ENCODE peak calls at places on chromosomes 6 and 20, in eight cellular contexts. W, J, V, H, G, Z, E and R are unnamed samples.

GRCh38 chr6:161439093-161439492 is 165.2 kb upstream of the AGPAT4 start:
- DNase-seq in W (no peak), J (peak), V (peak), H (peak), G (no peak), Z (peak), E (no peak), R (no peak)

GRCh38 chr6:164121527-164121926 is 707.0 kb downstream of the QKI start:
- DNase-seq in W (no peak), J (no peak), V (no peak), H (no peak), G (no peak), Z (no peak), E (no peak), R (no peak)

GRCh38 chr20:41133709-41134361 is 3.5 kb upstream of the PLCG1 start:
- DNase-seq in W (no peak), J (peak), V (no peak), H (no peak), G (no peak), Z (no peak), E (peak), R (no peak)

GRCh38 chr6:854405-855073 is 161.6 kb upstream of the EXOC2 start:
- DNase-seq in W (no peak), J (peak), V (no peak), H (peak), G (no peak), Z (peak), E (no peak), R (no peak)

GRCh38 chr20:63624486-63624885 is 2.4 kb downstream of the GMEB2 start:
- DNase-seq in W (no peak), J (peak), V (no peak), H (peak), G (no peak), Z (peak), E (no peak), R (no peak)

GRCh38 chr6:166045173-166045957 is 122.3 kb downstream of the TBXT start:
- DNase-seq in W (no peak), J (peak), V (no peak), H (peak), G (no peak), Z (no peak), E (no peak), R (no peak)

GRCh38 chr6:125526007-125526720 is 223.3 kb upstream of the HEY2 start:
- DNase-seq in W (no peak), J (no peak), V (no peak), H (no peak), G (no peak), Z (no peak), E (no peak), R (no peak)

GRCh38 chr20:58112017-58112781 is 116.3 kb downstream of the ANKRD60 start:
- DNase-seq in W (peak), J (peak), V (no peak), H (peak), G (no peak), Z (peak), E (no peak), R (no peak)

GRCh38 chr6:53326372-53327016 is 22.3 kb downstream of the ELOVL5 start:
- DNase-seq in W (no peak), J (peak), V (peak), H (peak), G (peak), Z (peak), E (no peak), R (no peak)

GRCh38 chr6:14008809-14009208 is 84.1 kb downstream of the RNF182 start:
- DNase-seq in W (no peak), J (no peak), V (no peak), H (no peak), G (no peak), Z (no peak), E (no peak), R (no peak)

GRCh38 chr6:138692058-138692977 is 81.3 kb upstream of the CCDC28A start:
- DNase-seq in W (peak), J (peak), V (peak), H (peak), G (no peak), Z (peak), E (peak), R (no peak)

GRCh38 chr6:160129886-160130615 is 8.4 kb downstream of the SLC22A1 start:
- DNase-seq in W (no peak), J (no peak), V (no peak), H (no peak), G (no peak), Z (no peak), E (no peak), R (no peak)
- TF ChIP-seq CTCF in W (no peak), J (no peak), V (no peak), H (no peak), G (no peak), Z (no peak), E (no peak), R (no peak)

GRCh38 chr6:129672883-129673631 is 36.9 kb downstream of the ARHGAP18 start:
- DNase-seq in W (no peak), J (peak), V (no peak), H (peak), G (no peak), Z (peak), E (no peak), R (no peak)

GRCh38 chr6:129672345-129672691 is 37.7 kb downstream of the ARHGAP18 start:
- DNase-seq in W (no peak), J (no peak), V (no peak), H (no peak), G (no peak), Z (peak), E (no peak), R (no peak)

GRCh38 chr6:129670634-129671033 is 39.3 kb downstream of the ARHGAP18 start:
- DNase-seq in W (no peak), J (no peak), V (no peak), H (no peak), G (no peak), Z (no peak), E (no peak), R (no peak)

GRCh38 chr6:129673758-129674157 is 36.2 kb downstream of the ARHGAP18 start:
- DNase-seq in W (no peak), J (no peak), V (no peak), H (no peak), G (no peak), Z (peak), E (no peak), R (no peak)

GRCh38 chr6:129671442-129672344 is 38.3 kb downstream of the ARHGAP18 start:
- DNase-seq in W (peak), J (no peak), V (no peak), H (no peak), G (no peak), Z (peak), E (no peak), R (no peak)
- TF ChIP-seq CTCF in W (no peak), J (peak), V (no peak), H (peak), G (no peak), Z (peak), E (no peak), R (no peak)

GRCh38 chr6:77653817-77654216 is 978 bp downstream of the MEI4 start:
- DNase-seq in W (no peak), J (no peak), V (no peak), H (no peak), G (no peak), Z (no peak), E (no peak), R (no peak)

GRCh38 chr6:77652739-77653138 is at the start of gene MEI4:
- DNase-seq in W (no peak), J (no peak), V (no peak), H (no peak), G (no peak), Z (no peak), E (no peak), R (no peak)

GRCh38 chr6:77650098-77650663 is 2.7 kb upstream of the MEI4 start:
- DNase-seq in W (no peak), J (no peak), V (no peak), H (no peak), G (no peak), Z (peak), E (no peak), R (no peak)
- TF ChIP-seq CTCF in W (no peak), J (peak), V (no peak), H (no peak), G (no peak), Z (peak), E (no peak), R (no peak)

GRCh38 chr20:45118028-45118427 is 3.1 kb upstream of the WFDC5 start:
- DNase-seq in W (no peak), J (no peak), V (no peak), H (no peak), G (no peak), Z (no peak), E (no peak), R (no peak)
- TF ChIP-seq CTCF in W (no peak), J (no peak), V (no peak), H (peak), G (no peak), Z (peak), E (no peak), R (no peak)

GRCh38 chr20:62608218-62608565 is 34.1 kb upstream of the SLCO4A1 start:
- DNase-seq in W (no peak), J (no peak), V (no peak), H (no peak), G (no peak), Z (no peak), E (no peak), R (no peak)
- TF ChIP-seq CTCF in W (no peak), J (no peak), V (no peak), H (no peak), G (no peak), Z (no peak), E (no peak), R (no peak)

GRCh38 chr6:157326979-157327378 is 3.7 kb upstream of the TMEM242 start:
- DNase-seq in W (no peak), J (peak), V (no peak), H (no peak), G (no peak), Z (peak), E (no peak), R (no peak)

GRCh38 chr6:157322792-157323113 is 566 bp downstream of the TMEM242 start:
- DNase-seq in W (no peak), J (no peak), V (no peak), H (no peak), G (no peak), Z (no peak), E (no peak), R (no peak)

GRCh38 chr6:157323924-157324276 is 581 bp upstream of the TMEM242 start:
- DNase-seq in W (peak), J (peak), V (peak), H (peak), G (peak), Z (peak), E (peak), R (peak)

GRCh38 chr6:157325069-157325805 is 1.9 kb upstream of the TMEM242 start:
- DNase-seq in W (no peak), J (peak), V (no peak), H (no peak), G (no peak), Z (peak), E (no peak), R (no peak)

GRCh38 chr6:157323114-157323923 is at the start of gene TMEM242:
- DNase-seq in W (peak), J (peak), V (peak), H (peak), G (peak), Z (peak), E (peak), R (peak)
- TF ChIP-seq CTCF in W (no peak), J (no peak), V (peak), H (peak), G (peak), Z (peak), E (no peak), R (no peak)

DNA sequence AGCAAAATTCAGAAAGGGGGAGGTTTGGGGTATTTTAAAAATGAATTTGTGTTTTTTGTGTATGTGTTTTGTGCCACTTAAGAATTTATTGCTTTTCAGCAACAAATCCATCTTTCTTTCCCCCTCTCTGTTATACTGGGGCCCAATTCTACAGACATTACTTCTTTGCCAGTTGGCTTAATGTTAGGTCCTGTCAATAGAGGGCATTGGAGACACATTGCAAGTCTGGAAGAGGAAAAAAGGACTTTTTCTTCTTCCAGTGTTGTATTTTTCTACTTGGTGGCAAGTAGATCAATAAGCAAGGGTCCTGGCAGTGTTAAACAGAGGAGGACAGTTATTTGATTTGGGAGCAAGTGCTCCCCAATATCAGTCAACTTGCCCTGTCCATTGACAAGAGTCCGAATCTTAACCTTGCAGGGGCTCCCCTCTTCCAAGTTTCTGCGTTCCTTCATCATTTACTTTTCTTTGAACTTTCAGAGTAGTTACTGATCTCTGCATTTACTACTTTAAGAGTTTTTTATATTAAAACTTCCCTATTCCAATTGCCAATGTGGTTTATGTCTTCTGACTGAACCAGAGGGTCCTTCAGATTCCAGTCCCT is 23.4 kb downstream of the SCML4 start:
- DNase-seq in W (no peak), J (no peak), V (no peak), H (peak), G (no peak), Z (peak), E (no peak), R (no peak)
- TF ChIP-seq CTCF in W (no peak), J (peak), V (peak), H (peak), G (no peak), Z (peak), E (no peak), R (no peak)